ENCODE peak calls at places on chromosomes 5 and 9, in six cellular contexts. One of them, this sample, is unnamed. For H3F3A and H3K79me2, the result is how much of the 10 kb centered on the place peaks cover.

GRCh38 chr5:132265336-132266030 is 8.0 kb downstream of the PDLIM4 start:
- DNase-seq in neural progenitor cell: no peak
- DNase-seq in GM23338: no peak
- DNase-seq in PC-9: peak
- DNase-seq in SK-N-SH: peak
- DNase-seq in PC-3: peak
- DNase-seq in this sample: peak

GRCh38 chr5:175654346-175654745 is 3.5 kb upstream of the HRH2 start:
- DNase-seq in PC-3: no peak
- DNase-seq in PC-9: no peak
- DNase-seq in GM23338: no peak
- DNase-seq in SK-N-SH: no peak
- DNase-seq in neural progenitor cell: no peak
- DNase-seq in this sample: no peak

GRCh38 chr5:170310187-170310586 is 12.6 kb upstream of the LCP2 start:
- DNase-seq in neural progenitor cell: no peak
- DNase-seq in SK-N-SH: no peak
- DNase-seq in GM23338: no peak
- DNase-seq in PC-3: no peak
- DNase-seq in PC-9: no peak
- DNase-seq in this sample: no peak

GRCh38 chr9:127505396-127506116 is 54.2 kb downstream of the LRSAM1 start:
- DNase-seq in SK-N-SH: peak
- DNase-seq in PC-3: peak
- DNase-seq in neural progenitor cell: peak
- DNase-seq in GM23338: peak
- DNase-seq in PC-9: peak
- DNase-seq in this sample: peak

GRCh38 chr9:69200071-69200470 is 26.0 kb downstream of the TJP2 start:
- DNase-seq in neural progenitor cell: no peak
- DNase-seq in PC-9: no peak
- DNase-seq in GM23338: no peak
- DNase-seq in PC-3: peak
- DNase-seq in SK-N-SH: no peak
- DNase-seq in this sample: peak

GRCh38 chr5:61290815-61291214 is 41.2 kb upstream of the ZSWIM6 start:
- DNase-seq in GM23338: no peak
- DNase-seq in PC-9: peak
- DNase-seq in SK-N-SH: no peak
- DNase-seq in neural progenitor cell: no peak
- DNase-seq in PC-3: peak
- DNase-seq in this sample: no peak

GRCh38 chr5:83467315-83468044 is 4.1 kb upstream of the VCAN start:
- DNase-seq in SK-N-SH: no peak
- DNase-seq in neural progenitor cell: peak
- DNase-seq in PC-3: peak
- DNase-seq in GM23338: peak
- DNase-seq in PC-9: no peak
- DNase-seq in this sample: peak

GRCh38 chr5:59793000-59793399 is 100.5 kb downstream of the PDE4D start:
- DNase-seq in SK-N-SH: no peak
- DNase-seq in neural progenitor cell: no peak
- DNase-seq in GM23338: no peak
- DNase-seq in PC-3: peak
- DNase-seq in PC-9: peak
- DNase-seq in this sample: peak

GRCh38 chr9:121770415-121771273 is 119.2 kb downstream of the DAB2IP start:
- DNase-seq in PC-3: no peak
- DNase-seq in GM23338: no peak
- DNase-seq in neural progenitor cell: no peak
- DNase-seq in SK-N-SH: no peak
- DNase-seq in PC-9: no peak
- DNase-seq in this sample: peak

GRCh38 chr9:104802110-104802509 is 38.2 kb downstream of the NIPSNAP3B start:
- DNase-seq in PC-3: no peak
- DNase-seq in neural progenitor cell: no peak
- DNase-seq in SK-N-SH: no peak
- DNase-seq in PC-9: no peak
- DNase-seq in GM23338: no peak
- DNase-seq in this sample: peak

GRCh38 chr5:3542158-3542557 is 53.5 kb upstream of the IRX1 start:
- DNase-seq in neural progenitor cell: no peak
- DNase-seq in PC-3: peak
- DNase-seq in PC-9: no peak
- DNase-seq in GM23338: no peak
- DNase-seq in SK-N-SH: no peak
- DNase-seq in this sample: no peak

GRCh38 chr9:128715436-128715750 is 8.5 kb downstream of the ZDHHC12 start:
- DNase-seq in GM23338: no peak
- DNase-seq in PC-3: no peak
- DNase-seq in SK-N-SH: no peak
- DNase-seq in PC-9: no peak
- DNase-seq in neural progenitor cell: no peak
- DNase-seq in this sample: no peak

GRCh38 chr5:39713224-39713911 is 288.6 kb upstream of the DAB2 start:
- DNase-seq in PC-3: peak
- DNase-seq in SK-N-SH: no peak
- DNase-seq in neural progenitor cell: no peak
- DNase-seq in PC-9: no peak
- DNase-seq in GM23338: no peak
- DNase-seq in this sample: peak

GRCh38 chr5:84287964-84288363 is 96.7 kb downstream of the EDIL3 start:
- DNase-seq in neural progenitor cell: no peak
- DNase-seq in PC-3: peak
- DNase-seq in GM23338: no peak
- DNase-seq in PC-9: peak
- DNase-seq in SK-N-SH: no peak
- DNase-seq in this sample: peak

GRCh38 chr5:38370341-38371100 is 112.2 kb downstream of the EGFLAM start:
- DNase-seq in neural progenitor cell: no peak
- DNase-seq in PC-9: no peak
- DNase-seq in SK-N-SH: no peak
- DNase-seq in PC-3: no peak
- DNase-seq in GM23338: no peak
- DNase-seq in this sample: no peak

GRCh38 chr5:89457411-89458329 is 574.7 kb upstream of the MEF2C start:
- DNase-seq in SK-N-SH: no peak
- DNase-seq in PC-9: peak
- DNase-seq in neural progenitor cell: no peak
- DNase-seq in GM23338: no peak
- DNase-seq in PC-3: peak
- DNase-seq in this sample: peak

GRCh38 chr5:55033568-55033967 is 9.5 kb downstream of the GZMK start:
- DNase-seq in PC-9: no peak
- DNase-seq in PC-3: no peak
- DNase-seq in neural progenitor cell: no peak
- DNase-seq in GM23338: no peak
- DNase-seq in SK-N-SH: no peak
- DNase-seq in this sample: no peak

GRCh38 chr5:59828623-59829022 is 64.9 kb downstream of the PDE4D start:
- DNase-seq in SK-N-SH: no peak
- DNase-seq in neural progenitor cell: no peak
- DNase-seq in PC-9: no peak
- DNase-seq in GM23338: no peak
- DNase-seq in PC-3: no peak
- DNase-seq in this sample: no peak

GRCh38 chr5:14714706-14715105 is 50.2 kb downstream of the OTULIN start:
- DNase-seq in GM23338: no peak
- DNase-seq in SK-N-SH: no peak
- DNase-seq in PC-3: peak
- DNase-seq in neural progenitor cell: no peak
- DNase-seq in PC-9: peak
- DNase-seq in this sample: no peak

DNA sequence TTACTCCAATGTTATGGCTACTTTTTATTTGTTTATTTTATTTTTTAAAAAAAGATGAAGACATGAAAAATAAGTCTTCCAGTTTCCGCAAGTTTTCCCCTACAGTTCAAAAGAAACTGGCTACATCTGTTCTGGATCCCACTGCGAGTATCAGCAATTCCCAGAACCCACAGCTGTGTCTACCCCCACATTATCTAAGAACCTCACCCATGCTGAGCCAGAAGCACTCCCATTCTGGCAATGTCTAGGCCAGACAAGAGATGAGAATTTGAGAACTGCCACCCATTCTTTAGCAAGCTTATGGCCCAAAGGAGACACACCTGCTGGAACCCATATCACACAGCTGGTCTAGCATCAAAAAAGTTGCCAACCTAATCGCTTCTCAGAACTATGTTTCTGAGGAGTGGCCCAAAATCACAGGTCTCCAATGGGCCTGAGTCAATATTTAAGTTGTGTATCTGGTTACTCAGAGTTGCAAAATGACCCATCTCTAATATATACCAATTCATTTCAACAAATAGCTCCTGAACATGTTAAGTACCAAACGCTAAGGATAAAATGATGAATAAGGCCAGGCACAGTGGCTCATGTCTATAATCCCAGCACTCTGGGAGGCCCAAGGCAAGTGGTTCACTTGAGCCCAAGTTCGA is 27.1 kb downstream of the MTMR12 start:
- DNase-seq in PC-9: no peak
- DNase-seq in neural progenitor cell: no peak
- DNase-seq in SK-N-SH: no peak
- DNase-seq in PC-3: no peak
- DNase-seq in GM23338: no peak
- DNase-seq in this sample: no peak
- H3F3A ChIP-seq in PC-9: under half
- H3F3A ChIP-seq in neural progenitor cell: under half
- H3F3A ChIP-seq in SK-N-SH: under half
- H3F3A ChIP-seq in PC-3: under half
- H3F3A ChIP-seq in GM23338: under half
- H3F3A ChIP-seq in this sample: under half

DNA sequence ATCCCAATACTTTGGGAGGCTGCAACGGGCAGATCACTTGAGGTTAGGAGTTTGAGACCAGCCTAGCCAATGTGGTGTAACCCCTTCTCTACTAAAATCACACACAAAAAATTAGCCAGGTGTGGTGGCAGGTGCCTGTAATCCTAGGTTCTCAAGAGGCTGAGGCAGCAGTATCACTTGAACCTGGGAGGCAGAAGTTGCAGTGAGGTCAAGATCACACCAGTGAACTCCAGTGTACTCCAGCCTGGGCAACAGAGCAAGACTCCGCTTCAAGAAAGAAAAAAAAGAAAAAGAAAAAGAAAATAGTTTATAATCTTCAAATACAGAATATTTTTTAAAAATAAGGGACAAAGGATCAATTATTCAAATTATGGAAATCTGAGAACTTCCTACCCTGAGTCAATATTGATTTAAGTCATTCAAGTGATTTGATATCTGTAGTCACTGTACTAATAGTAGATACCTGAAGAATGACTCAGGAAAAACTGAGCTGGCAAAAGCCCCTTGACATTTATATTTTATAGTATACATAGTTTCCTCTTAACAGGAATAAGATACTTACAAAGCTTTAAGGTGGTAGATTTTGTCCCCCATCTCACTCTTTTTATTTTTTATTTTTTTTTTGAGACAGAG is 61.8 kb downstream of the PTBP3 start:
- DNase-seq in GM23338: no peak
- DNase-seq in SK-N-SH: no peak
- DNase-seq in neural progenitor cell: no peak
- DNase-seq in PC-9: no peak
- DNase-seq in PC-3: peak
- DNase-seq in this sample: no peak
- H3K79me2 ChIP-seq in GM23338: under half
- H3K79me2 ChIP-seq in SK-N-SH: half or more
- H3K79me2 ChIP-seq in neural progenitor cell: half or more
- H3K79me2 ChIP-seq in PC-9: half or more
- H3K79me2 ChIP-seq in PC-3: half or more
- H3K79me2 ChIP-seq in this sample: half or more

GRCh38 chr5:142478116-142478515 is 153.3 kb upstream of the SPRY4 start:
- DNase-seq in PC-9: no peak
- DNase-seq in GM23338: no peak
- DNase-seq in PC-3: no peak
- DNase-seq in neural progenitor cell: no peak
- DNase-seq in SK-N-SH: no peak
- DNase-seq in this sample: no peak

GRCh38 chr5:142475102-142475501 is 150.3 kb upstream of the SPRY4 start:
- DNase-seq in neural progenitor cell: peak
- DNase-seq in PC-3: peak
- DNase-seq in SK-N-SH: no peak
- DNase-seq in PC-9: peak
- DNase-seq in GM23338: peak
- DNase-seq in this sample: peak

GRCh38 chr5:142473038-142473437 is 148.2 kb upstream of the SPRY4 start:
- DNase-seq in PC-3: no peak
- DNase-seq in PC-9: no peak
- DNase-seq in SK-N-SH: no peak
- DNase-seq in neural progenitor cell: no peak
- DNase-seq in GM23338: no peak
- DNase-seq in this sample: no peak

GRCh38 chr5:142474426-142474825 is 149.6 kb upstream of the SPRY4 start:
- DNase-seq in neural progenitor cell: no peak
- DNase-seq in PC-9: no peak
- DNase-seq in PC-3: peak
- DNase-seq in SK-N-SH: no peak
- DNase-seq in GM23338: no peak
- DNase-seq in this sample: peak

DNA sequence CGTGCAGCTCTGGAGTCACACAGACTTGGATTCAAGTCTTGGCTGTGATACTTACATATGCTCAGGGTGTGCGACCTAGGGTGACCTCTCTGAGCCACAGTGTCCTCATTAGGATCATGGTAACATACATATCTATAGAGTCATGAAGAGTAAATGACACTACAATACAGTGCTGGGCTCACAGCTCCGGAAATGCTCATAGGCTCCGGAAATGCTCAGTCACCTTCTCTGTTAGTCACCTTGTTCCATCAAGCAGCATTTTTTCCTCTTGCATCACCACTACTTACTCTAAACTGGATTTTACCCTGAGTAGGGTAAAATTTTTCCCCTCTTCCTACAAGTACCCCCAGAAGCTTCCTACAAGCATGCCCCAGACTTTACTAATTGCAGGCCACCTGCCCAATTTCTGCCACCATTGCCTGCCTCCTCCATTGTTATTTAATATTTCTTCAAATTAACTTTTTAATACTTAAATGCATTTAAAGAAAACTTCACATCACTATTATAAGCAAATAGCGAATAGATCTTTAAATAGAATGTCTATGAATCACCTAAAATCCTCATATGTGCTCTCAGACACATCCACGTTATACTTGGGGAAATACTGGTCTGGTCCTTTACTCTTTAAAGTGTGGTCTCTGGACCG is 147.6 kb upstream of the SPRY4 start:
- DNase-seq in PC-9: peak
- DNase-seq in GM23338: no peak
- DNase-seq in neural progenitor cell: no peak
- DNase-seq in SK-N-SH: no peak
- DNase-seq in PC-3: peak
- DNase-seq in this sample: peak
- H3K4me2 ChIP-seq in PC-9: peak
- H3K4me2 ChIP-seq in GM23338: no peak
- H3K4me2 ChIP-seq in neural progenitor cell: no peak
- H3K4me2 ChIP-seq in SK-N-SH: peak
- H3K4me2 ChIP-seq in PC-3: peak
- H3K4me2 ChIP-seq in this sample: peak

GRCh38 chr5:141512390-141513020 is 23.6 kb downstream of the PCDHGC5 start:
- DNase-seq in GM23338: peak
- DNase-seq in PC-9: peak
- DNase-seq in PC-3: peak
- DNase-seq in SK-N-SH: peak
- DNase-seq in neural progenitor cell: peak
- DNase-seq in this sample: peak
- H3F3A ChIP-seq in GM23338: under half
- H3F3A ChIP-seq in PC-9: under half
- H3F3A ChIP-seq in PC-3: under half
- H3F3A ChIP-seq in SK-N-SH: half or more
- H3F3A ChIP-seq in neural progenitor cell: half or more
- H3F3A ChIP-seq in this sample: half or more

This sample was measured in GM23248.